ENCODE peak calls at places on chromosomes 12 and 14, in eight cellular contexts. J is SJSA1; M is A549; O is OCI-LY7; Z is naive thymus-derived CD4-positive, alpha-beta T cell; P is HCT116; H is cardiac muscle cell; K is uterus. W is an unnamed sample. For H3K4me1, the result is how much of the 10 kb centered on the place peaks cover.

GRCh38 chr14:21825147-21825743 is 151.6 kb upstream of the OR4E1 start:
- DNase-seq in J (no peak), M (peak), O (peak), Z (peak), P (peak), H (peak), K (no peak), W (peak)

GRCh38 chr12:121796855-121797751 is 3.6 kb upstream of the RHOF start:
- DNase-seq in J (no peak), M (peak), O (no peak), Z (no peak), P (peak), H (peak), K (peak), W (no peak)

GRCh38 chr12:117188961-117189724 is 1.1 kb downstream of the FBXO21 start:
- DNase-seq in J (no peak), M (peak), O (no peak), Z (no peak), P (no peak), H (peak), K (peak), W (peak)

GRCh38 chr14:49977126-49977841 is 84.4 kb downstream of the ARF6 start:
- DNase-seq in J (no peak), M (no peak), O (peak), Z (peak), P (no peak), H (no peak), K (no peak), W (no peak)

GRCh38 chr12:6854036-6854435 is 2.1 kb downstream of the USP5 start:
- DNase-seq in J (no peak), M (no peak), O (no peak), Z (no peak), P (no peak), H (no peak), K (no peak), W (no peak)

GRCh38 chr14:31336646-31337045 is 83.7 kb downstream of the HEATR5A start:
- DNase-seq in J (no peak), M (peak), O (no peak), Z (no peak), P (no peak), H (peak), K (no peak), W (peak)

GRCh38 chr12:71876400-71876799 is 36.8 kb downstream of the TBC1D15 start:
- DNase-seq in J (no peak), M (no peak), O (no peak), Z (no peak), P (no peak), H (no peak), K (no peak), W (peak)

GRCh38 chr12:42810006-42810405 is 220.5 kb upstream of the PRICKLE1 start:
- DNase-seq in J (no peak), M (no peak), O (no peak), Z (no peak), P (no peak), H (no peak), K (no peak), W (no peak)

GRCh38 chr12:20350495-20350894 is 17.8 kb upstream of the PDE3A start:
- DNase-seq in J (no peak), M (peak), O (no peak), Z (no peak), P (no peak), H (peak), K (no peak), W (peak)

GRCh38 chr14:59055439-59056045 is 132.9 kb upstream of the DAAM1 start:
- DNase-seq in J (no peak), M (peak), O (peak), Z (peak), P (peak), H (peak), K (no peak), W (peak)

GRCh38 chr12:40921563-40922163 is 229.4 kb downstream of the CNTN1 start:
- DNase-seq in J (no peak), M (peak), O (peak), Z (no peak), P (peak), H (peak), K (no peak), W (peak)

GRCh38 chr12:120227233-120228040 is 26.5 kb upstream of the RPLP0 start:
- DNase-seq in J (no peak), M (no peak), O (no peak), Z (no peak), P (no peak), H (no peak), K (no peak), W (no peak)

GRCh38 chr12:78185109-78185508 is 354.4 kb downstream of the NAV3 start:
- DNase-seq in J (no peak), M (no peak), O (no peak), Z (no peak), P (no peak), H (no peak), K (no peak), W (no peak)

GRCh38 chr14:62667515-62667914 is 377.7 kb downstream of the KCNH5 start:
- DNase-seq in J (no peak), M (peak), O (no peak), Z (no peak), P (no peak), H (peak), K (no peak), W (peak)

GRCh38 chr12:107458163-107458562 is 227.4 kb upstream of the PWP1 start:
- DNase-seq in J (no peak), M (no peak), O (no peak), Z (no peak), P (no peak), H (peak), K (no peak), W (no peak)

GRCh38 chr12:38279756-38280155 is 36.8 kb upstream of the ALG10B start:
- DNase-seq in J (no peak), M (no peak), O (no peak), Z (no peak), P (no peak), H (no peak), K (no peak), W (no peak)

GRCh38 chr12:94740601-94741362 is 90.4 kb upstream of the TMCC3 start:
- DNase-seq in J (no peak), M (no peak), O (no peak), Z (no peak), P (no peak), H (no peak), K (no peak), W (no peak)

GRCh38 chr12:24415934-24416333 is 466.5 kb upstream of the SOX5 start:
- DNase-seq in J (no peak), M (no peak), O (no peak), Z (no peak), P (no peak), H (no peak), K (no peak), W (no peak)

GRCh38 chr14:22602011-22602410 is 3.9 kb downstream of the ABHD4 start:
- DNase-seq in J (no peak), M (no peak), O (peak), Z (no peak), P (no peak), H (no peak), K (no peak), W (no peak)

GRCh38 chr12:96258451-96258933 is 64.3 kb downstream of the ELK3 start:
- DNase-seq in J (no peak), M (no peak), O (no peak), Z (peak), P (no peak), H (peak), K (peak), W (peak)

GRCh38 chr14:95311752-95312151 is 8.0 kb downstream of the CLMN start:
- DNase-seq in J (peak), M (peak), O (no peak), Z (no peak), P (peak), H (peak), K (no peak), W (peak)

GRCh38 chr12:56990648-56991318 is 15.6 kb downstream of the ZBTB39 start:
- DNase-seq in J (peak), M (no peak), O (no peak), Z (no peak), P (no peak), H (no peak), K (no peak), W (no peak)

GRCh38 chr12:54993181-54993835 is 8.7 kb upstream of the TESPA1 start:
- DNase-seq in J (no peak), M (peak), O (peak), Z (peak), P (peak), H (peak), K (peak), W (peak)

DNA sequence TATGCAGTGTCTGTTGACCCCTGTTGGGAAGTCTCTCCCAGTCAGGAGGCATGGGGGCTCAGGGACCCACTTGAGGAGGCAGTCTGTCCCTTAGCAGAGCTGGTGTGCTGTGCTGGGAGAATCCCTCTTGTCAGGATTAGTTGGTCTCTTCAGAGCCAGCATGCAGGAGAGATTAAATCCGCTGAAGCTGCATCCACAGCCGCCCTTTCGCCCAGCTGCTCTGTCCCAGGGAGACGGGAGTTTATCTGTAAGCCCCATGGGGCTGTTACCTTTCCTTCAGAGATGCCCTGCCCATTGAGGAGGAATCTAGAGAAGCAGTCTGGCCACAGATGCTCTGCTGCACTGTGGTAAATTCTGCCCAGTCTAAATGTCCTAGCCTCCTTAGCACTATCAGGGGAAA is 13.1 kb upstream of the KLRC1 start:
- DNase-seq in J (no peak), M (no peak), O (no peak), Z (no peak), P (no peak), H (no peak), K (no peak), W (no peak)
- H3K4me1 ChIP-seq in J (under half), M (under half), O (under half), Z (under half), P (under half), H (under half), K (under half), W (under half)

DNA sequence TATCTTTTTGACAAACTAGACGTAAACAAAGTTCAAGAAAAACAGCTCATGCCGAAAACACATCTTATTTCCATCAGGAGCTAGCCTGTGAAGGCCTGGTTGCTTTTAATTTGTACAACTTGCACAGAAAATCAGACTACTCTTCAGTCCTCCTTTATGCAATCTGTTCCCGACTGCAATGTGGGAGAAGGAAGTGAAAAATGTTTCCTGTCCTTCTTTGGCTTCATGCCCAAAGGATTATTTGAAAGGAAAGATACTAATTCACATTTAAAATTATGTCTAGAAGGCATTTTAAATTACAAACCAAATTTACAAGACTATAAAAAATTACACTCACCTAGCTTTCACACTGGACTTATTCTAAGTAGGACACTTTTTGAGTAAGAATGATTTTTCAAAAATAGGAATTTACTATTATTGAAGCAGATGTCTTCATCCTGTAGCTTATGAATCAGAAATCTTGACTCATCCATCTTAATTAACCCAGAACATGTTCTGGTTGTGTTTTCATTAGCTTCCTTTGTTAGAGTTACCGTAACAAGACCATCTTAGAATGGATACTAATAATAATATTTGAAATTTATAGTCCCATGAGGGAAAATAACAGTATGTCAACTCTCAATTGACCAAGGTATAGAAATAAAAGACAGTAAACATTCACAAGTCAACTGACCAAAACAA is 272.6 kb downstream of the PRKD1 start:
- DNase-seq in J (no peak), M (no peak), O (no peak), Z (no peak), P (no peak), H (peak), K (no peak), W (peak)
- H3K4me3 ChIP-seq in J (no peak), M (no peak), O (no peak), Z (no peak), P (no peak), H (no peak), K (no peak), W (no peak)

GRCh38 chr14:76946753-76947077 is 81.8 kb downstream of the IRF2BPL start:
- DNase-seq in J (no peak), M (no peak), O (no peak), Z (no peak), P (no peak), H (no peak), K (no peak), W (no peak)

GRCh38 chr14:76941544-76942287 is 86.8 kb downstream of the IRF2BPL start:
- DNase-seq in J (no peak), M (no peak), O (no peak), Z (no peak), P (no peak), H (no peak), K (no peak), W (no peak)

GRCh38 chr14:76942288-76942778 is 86.2 kb downstream of the IRF2BPL start:
- DNase-seq in J (no peak), M (no peak), O (no peak), Z (no peak), P (no peak), H (no peak), K (no peak), W (no peak)

GRCh38 chr14:76940057-76940456 is 88.5 kb downstream of the IRF2BPL start:
- DNase-seq in J (no peak), M (no peak), O (no peak), Z (no peak), P (no peak), H (no peak), K (no peak), W (no peak)

DNA sequence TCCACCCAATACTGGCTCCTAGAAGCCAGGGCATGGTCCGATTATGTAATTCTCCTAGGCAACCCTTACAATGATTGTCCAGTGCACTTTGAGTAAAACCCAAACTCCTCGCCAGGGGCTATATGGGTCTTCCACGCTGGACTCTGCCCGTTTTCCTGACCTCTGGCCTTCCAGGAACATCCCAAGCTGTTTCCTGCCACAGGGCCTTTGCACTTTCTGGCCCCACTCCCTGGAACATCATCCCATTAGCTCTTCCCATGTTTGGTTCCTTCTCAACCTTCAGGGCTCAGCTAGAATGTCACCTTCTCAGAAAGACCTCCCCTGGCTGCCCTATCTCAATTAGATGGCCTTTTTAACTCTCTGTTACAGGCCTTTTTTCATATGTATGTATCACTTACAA is 85.4 kb downstream of the IRF2BPL start:
- DNase-seq in J (no peak), M (no peak), O (no peak), Z (no peak), P (no peak), H (no peak), K (no peak), W (no peak)
- H3K4me1 ChIP-seq in J (under half), M (half or more), O (under half), Z (under half), P (under half), H (under half), K (under half), W (under half)

GRCh38 chr14:80494769-80495168 is 283.5 kb upstream of the DIO2 start:
- DNase-seq in J (no peak), M (no peak), O (no peak), Z (no peak), P (no peak), H (no peak), K (no peak), W (no peak)
- H3K4me3 ChIP-seq in J (no peak), M (no peak), O (no peak), Z (no peak), P (no peak), H (no peak), K (no peak), W (no peak)

GRCh38 chr14:76779221-76780057 is 18.2 kb downstream of the VASH1 start:
- DNase-seq in J (no peak), M (no peak), O (no peak), Z (no peak), P (no peak), H (no peak), K (no peak), W (no peak)

GRCh38 chr14:76780058-76780345 is 18.7 kb downstream of the VASH1 start:
- DNase-seq in J (no peak), M (no peak), O (no peak), Z (no peak), P (no peak), H (no peak), K (no peak), W (no peak)

GRCh38 chr14:76777721-76778120 is 16.5 kb downstream of the VASH1 start:
- DNase-seq in J (no peak), M (no peak), O (no peak), Z (no peak), P (no peak), H (no peak), K (no peak), W (no peak)

GRCh38 chr14:76780360-76780759 is 19.1 kb downstream of the VASH1 start:
- DNase-seq in J (no peak), M (no peak), O (no peak), Z (no peak), P (no peak), H (no peak), K (no peak), W (no peak)

DNA sequence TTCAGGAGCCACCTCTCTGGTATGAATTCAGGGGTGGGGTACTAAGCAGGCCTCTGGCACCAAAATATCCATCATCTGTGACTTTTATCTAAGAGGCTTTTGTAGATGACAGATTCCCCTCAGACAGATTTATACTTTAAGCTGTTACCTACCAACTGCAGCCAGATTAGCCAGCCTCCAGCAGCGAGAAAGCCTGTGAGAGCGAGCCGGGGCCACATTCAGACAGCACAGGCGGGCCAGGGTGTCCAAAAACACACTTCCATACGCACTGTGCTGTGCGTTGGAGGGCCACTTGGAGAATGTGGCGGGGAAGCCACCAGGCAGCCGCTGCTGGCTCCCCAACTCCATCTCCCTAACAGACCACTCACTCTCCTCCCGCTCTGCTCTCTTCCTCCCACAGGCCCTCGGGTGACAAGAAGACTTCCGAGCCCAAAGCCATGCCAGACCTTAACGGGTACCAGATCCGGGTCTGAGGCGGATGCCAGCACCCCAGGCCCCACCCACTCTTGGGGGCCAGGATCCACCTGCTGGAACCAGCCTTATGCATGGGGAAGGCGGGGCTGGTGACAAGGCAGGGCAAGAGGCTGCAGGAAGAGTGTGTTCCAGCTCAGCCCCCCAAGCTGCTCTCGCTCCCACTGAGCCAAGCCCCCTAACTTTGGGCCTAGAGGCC is 17.4 kb downstream of the VASH1 start:
- DNase-seq in J (no peak), M (no peak), O (no peak), Z (no peak), P (no peak), H (no peak), K (no peak), W (no peak)
- H3K4me1 ChIP-seq in J (under half), M (under half), O (under half), Z (under half), P (under half), H (under half), K (under half), W (under half)

GRCh38 chr12:48104531-48104930 is 1.3 kb downstream of the SENP1 start:
- DNase-seq in J (peak), M (no peak), O (peak), Z (no peak), P (no peak), H (no peak), K (no peak), W (no peak)
- H3K4me3 ChIP-seq in J (peak), M (peak), O (peak), Z (no peak), P (peak), H (peak), K (no peak), W (peak)